ENCODE peak calls at places on chromosomes 2 and 18, in six cellular contexts. C, L, O, R, Z and W are unnamed samples.

GRCh38 chr2:33321236-33321731 is 155.2 kb upstream of the RASGRP3 start:
- DNase-seq in C (no peak), L (peak; percentile 20), O (peak; percentile 89), R (no peak), Z (no peak), W (no peak)

GRCh38 chr2:230891509-230891908 is 26.8 kb downstream of the ITM2C start:
- DNase-seq in C (no peak), L (no peak), O (no peak), R (no peak), Z (no peak), W (no peak)

GRCh38 chr2:110667061-110667460 is 10.8 kb downstream of the BUB1 start:
- DNase-seq in C (no peak), L (no peak), O (no peak), R (no peak), Z (no peak), W (no peak)

GRCh38 chr2:200444530-200444929 is 65.3 kb downstream of the KCTD18 start:
- DNase-seq in C (no peak), L (no peak), O (no peak), R (no peak), Z (no peak), W (no peak)

GRCh38 chr2:235520787-235521186 is 26.9 kb downstream of the AGAP1 start:
- DNase-seq in C (no peak), L (no peak), O (no peak), R (no peak), Z (no peak), W (no peak)

GRCh38 chr18:26017929-26018328 is 72.5 kb downstream of the SS18 start:
- DNase-seq in C (no peak), L (no peak), O (peak; percentile 12), R (no peak), Z (no peak), W (no peak)

GRCh38 chr18:6561029-6561861 is 146.5 kb upstream of the L3MBTL4 start:
- DNase-seq in C (no peak), L (peak; percentile 6), O (peak; percentile 24), R (no peak), Z (no peak), W (no peak)

GRCh38 chr18:26386002-26386401 is 159.8 kb downstream of the TAF4B start:
- DNase-seq in C (no peak), L (no peak), O (peak; percentile 84), R (no peak), Z (peak; percentile 25), W (no peak)

GRCh38 chr2:118457956-118458355 is 369.7 kb downstream of the INSIG2 start:
- DNase-seq in C (no peak), L (no peak), O (no peak), R (no peak), Z (no peak), W (no peak)

GRCh38 chr2:235940330-235940729 is 227.9 kb downstream of the GBX2 start:
- DNase-seq in C (no peak), L (peak; percentile 84), O (peak; percentile 99), R (no peak), Z (peak; percentile 20), W (no peak)

GRCh38 chr18:21979171-21979560 is 190.2 kb upstream of the GATA6 start:
- DNase-seq in C (no peak), L (no peak), O (no peak), R (no peak), Z (no peak), W (no peak)

GRCh38 chr2:14423145-14423906 is 209.2 kb upstream of the LRATD1 start:
- DNase-seq in C (no peak), L (no peak), O (no peak), R (no peak), Z (no peak), W (no peak)

GRCh38 chr2:216006164-216006663 is 7.1 kb downstream of the MREG start:
- DNase-seq in C (no peak), L (no peak), O (peak; percentile 76), R (no peak), Z (peak; percentile 74), W (no peak)

GRCh38 chr18:50665519-50665918 is 105.6 kb downstream of the MAPK4 start:
- DNase-seq in C (no peak), L (no peak), O (no peak), R (no peak), Z (no peak), W (no peak)

GRCh38 chr2:203379156-203379555 is 51.0 kb downstream of the ABI2 start:
- DNase-seq in C (no peak), L (no peak), O (no peak), R (no peak), Z (no peak), W (no peak)

GRCh38 chr2:203376173-203376572 is 48.0 kb downstream of the ABI2 start:
- DNase-seq in C (no peak), L (no peak), O (no peak), R (no peak), Z (no peak), W (no peak)
- H3K9me3 ChIP-seq in C (no peaks in the 10 kb centered on the region), L (no peaks in the 10 kb centered on the region), O (no peaks in the 10 kb centered on the region), R (peaks cover 16% of the 10 kb centered on the region), Z (no peaks in the 10 kb centered on the region), W (no peaks in the 10 kb centered on the region)

GRCh38 chr2:168816369-168816768 is 13.9 kb downstream of the NOSTRIN start:
- DNase-seq in C (no peak), L (peak; percentile 53), O (peak; percentile 89), R (no peak), Z (peak; percentile 3), W (no peak)

GRCh38 chr2:168825149-168825548 is 22.7 kb downstream of the NOSTRIN start:
- DNase-seq in C (no peak), L (no peak), O (no peak), R (no peak), Z (no peak), W (no peak)

GRCh38 chr2:168821992-168822391 is 19.6 kb downstream of the NOSTRIN start:
- DNase-seq in C (no peak), L (no peak), O (no peak), R (no peak), Z (no peak), W (no peak)

GRCh38 chr2:168819829-168820489 is 17.5 kb downstream of the NOSTRIN start:
- DNase-seq in C (no peak), L (no peak), O (no peak), R (no peak), Z (no peak), W (no peak)

DNA sequence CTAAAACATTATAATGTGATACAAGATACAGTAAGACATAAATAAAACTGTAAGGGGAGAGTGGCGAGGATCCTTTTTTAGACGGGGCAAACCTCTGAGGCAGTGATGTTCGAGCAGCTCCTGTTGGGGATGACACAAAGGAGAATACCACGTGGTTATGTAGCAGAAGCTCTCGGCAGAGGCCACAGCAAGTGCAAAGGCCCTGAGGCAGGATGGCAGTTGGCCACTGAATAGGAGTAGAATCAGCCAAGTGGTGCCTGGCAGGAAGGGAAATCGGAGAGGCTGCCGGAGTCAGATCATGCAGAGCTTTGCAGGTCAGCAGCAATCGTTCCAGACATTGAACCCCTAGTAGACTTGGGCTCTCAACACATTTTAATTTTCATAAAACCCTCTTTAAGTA is 19.1 kb downstream of the NOSTRIN start:
- DNase-seq in C (no peak), L (no peak), O (no peak), R (no peak), Z (no peak), W (no peak)
- H3K9me3 ChIP-seq in C (no peaks in the 10 kb centered on the region), L (no peaks in the 10 kb centered on the region), O (no peaks in the 10 kb centered on the region), R (no peaks in the 10 kb centered on the region), Z (no peaks in the 10 kb centered on the region), W (no peaks in the 10 kb centered on the region)

GRCh38 chr2:39361511-39361910 is 75.6 kb downstream of the MAP4K3 start:
- DNase-seq in C (no peak), L (no peak), O (no peak), R (no peak), Z (no peak), W (no peak)
- H3K9me3 ChIP-seq in C (no peaks in the 10 kb centered on the region), L (peaks cover 22% of the 10 kb centered on the region), O (peaks cover 7% of the 10 kb centered on the region), R (peaks cover 76% of the 10 kb centered on the region), Z (peaks cover 28% of the 10 kb centered on the region), W (peaks cover 13% of the 10 kb centered on the region)

DNA sequence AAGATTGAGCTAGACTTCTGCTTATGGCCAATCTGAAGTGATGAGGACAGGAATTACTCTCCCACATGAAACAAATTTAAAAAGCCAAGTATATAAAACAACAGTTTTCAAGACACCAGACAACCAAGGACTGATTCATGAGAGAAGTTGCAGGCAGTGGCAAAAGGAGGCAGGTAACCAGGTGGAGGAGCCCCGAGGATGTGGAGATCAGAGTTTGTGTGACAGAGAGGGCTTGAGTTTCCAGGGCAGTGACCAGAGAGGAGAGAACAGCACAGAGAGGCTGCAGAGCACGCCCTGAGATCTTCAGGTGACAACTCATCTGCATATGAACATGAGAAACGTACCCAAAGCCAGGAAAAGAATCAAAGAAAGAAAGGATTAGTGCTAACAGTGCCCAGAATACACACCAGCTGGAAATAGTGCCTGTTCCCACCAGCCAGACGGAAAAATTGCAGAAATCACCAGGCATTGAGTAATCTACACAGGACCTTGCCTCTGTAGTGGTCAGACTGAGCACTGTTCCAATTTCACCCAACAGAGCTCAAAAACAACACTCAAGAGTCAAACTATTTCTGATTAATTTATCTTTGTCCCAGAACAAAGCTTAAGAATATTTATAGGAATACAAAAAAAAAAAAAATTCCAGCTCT is 173.1 kb downstream of the SEPTIN10 start:
- DNase-seq in C (no peak), L (no peak), O (no peak), R (no peak), Z (no peak), W (no peak)
- H3K9me3 ChIP-seq in C (peaks cover 12% of the 10 kb centered on the region), L (peaks cover 16% of the 10 kb centered on the region), O (no peaks in the 10 kb centered on the region), R (peaks cover 35% of the 10 kb centered on the region), Z (peaks cover 28% of the 10 kb centered on the region), W (peaks cover 3% of the 10 kb centered on the region)

DNA sequence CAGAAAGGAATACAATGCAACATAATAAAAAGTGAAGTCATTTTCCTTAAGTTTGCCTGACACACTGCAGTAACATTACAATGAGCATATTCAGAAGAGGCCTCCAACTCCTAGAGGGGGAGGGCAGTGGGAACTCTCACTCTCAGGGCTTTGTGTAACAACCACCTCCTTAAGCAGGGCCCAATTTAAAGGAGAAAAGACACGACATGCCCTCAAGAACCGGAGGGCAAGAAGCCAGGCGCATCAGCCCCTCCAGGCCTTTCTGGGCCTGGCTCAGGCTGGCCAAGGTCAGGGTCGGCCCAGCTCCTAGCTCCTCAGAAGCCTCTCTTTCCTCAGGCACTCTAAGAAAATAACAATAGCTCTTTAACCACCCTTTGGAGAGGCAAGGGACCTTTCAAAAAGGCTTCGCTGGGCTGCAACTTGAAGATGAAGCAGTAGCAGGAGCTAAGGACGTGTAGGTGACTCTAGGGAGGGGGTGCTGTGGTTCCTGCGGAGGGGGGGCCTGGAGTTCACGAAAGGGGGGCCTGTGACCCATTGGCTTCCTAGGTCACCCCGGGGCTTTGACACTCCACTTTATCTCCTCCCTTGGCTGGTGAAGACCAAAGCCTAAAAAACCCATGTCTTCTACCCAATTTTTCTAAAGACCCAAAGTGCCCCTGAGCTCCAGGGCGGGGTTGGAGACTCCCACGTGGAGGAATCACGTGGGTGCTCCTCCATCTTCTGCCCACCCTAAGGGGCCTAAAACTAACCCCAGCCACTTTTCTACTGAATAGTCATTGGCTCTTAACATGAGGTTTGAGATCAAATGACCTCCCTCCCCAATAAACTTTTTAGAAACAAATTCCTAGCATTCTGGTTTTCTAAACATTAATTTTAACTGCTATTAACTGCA is 13.3 kb downstream of the SERTAD2 start:
- DNase-seq in C (no peak), L (no peak), O (peak; percentile 82), R (peak; percentile 63), Z (no peak), W (no peak)
- H3K9me3 ChIP-seq in C (no peaks in the 10 kb centered on the region), L (no peaks in the 10 kb centered on the region), O (no peaks in the 10 kb centered on the region), R (no peaks in the 10 kb centered on the region), Z (no peaks in the 10 kb centered on the region), W (no peaks in the 10 kb centered on the region)

DNA sequence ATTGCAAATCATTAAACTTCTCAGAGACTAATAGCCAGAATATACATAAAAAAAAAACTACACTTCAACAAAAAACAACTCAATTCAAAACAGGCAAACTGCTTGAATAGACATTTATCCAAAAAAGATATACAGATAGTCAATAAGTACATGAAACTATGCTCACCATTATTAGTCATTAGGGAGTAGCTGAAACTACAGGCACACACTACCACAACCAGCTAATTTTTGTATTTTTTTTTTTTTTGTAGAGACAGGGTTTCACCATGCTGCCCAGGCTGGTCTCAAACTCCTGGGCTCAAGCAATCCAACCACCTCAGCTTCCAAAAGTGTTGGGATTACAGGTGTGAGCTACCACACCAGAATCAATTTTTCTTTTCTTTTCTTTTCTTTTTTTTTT is 16.9 kb downstream of the RPRD1A start:
- DNase-seq in C (no peak), L (no peak), O (no peak), R (no peak), Z (no peak), W (no peak)
- H3K9me3 ChIP-seq in C (no peaks in the 10 kb centered on the region), L (no peaks in the 10 kb centered on the region), O (no peaks in the 10 kb centered on the region), R (peaks cover 8% of the 10 kb centered on the region), Z (no peaks in the 10 kb centered on the region), W (no peaks in the 10 kb centered on the region)